ENCODE peak calls at places on chromosomes 12 and 14, in seven cellular contexts. W is mesendoderm, N is lower lobe of right lung, S is GM23338, U is tibial nerve, D is right atrium auricular region, E is HCT116. R is an unnamed sample.

GRCh38 chr12:132545955-132546354 is 56.0 kb downstream of the FBRSL1 start:
- DNase-seq in W (no peak), N (no peak), S (no peak), U (no peak), D (no peak), E (no peak), R (no peak)

GRCh38 chr12:48017496-48017895 is 13.2 kb upstream of the COL2A1 start:
- DNase-seq in W (no peak), N (no peak), S (no peak), U (no peak), D (no peak), E (no peak), R (no peak)

GRCh38 chr12:124588689-124589318 is 21.4 kb upstream of the NCOR2 start:
- DNase-seq in W (no peak), N (no peak), S (no peak), U (peak), D (peak), E (no peak), R (no peak)

GRCh38 chr14:102584871-102585869 is 7.3 kb upstream of the RCOR1 start:
- DNase-seq in W (peak), N (peak), S (peak), U (no peak), D (no peak), E (no peak), R (no peak)

GRCh38 chr12:96120359-96121100 is 73.6 kb upstream of the ELK3 start:
- DNase-seq in W (peak), N (peak), S (peak), U (no peak), D (no peak), E (no peak), R (no peak)

GRCh38 chr14:22978873-22979671 is 3.3 kb downstream of the AJUBA start:
- DNase-seq in W (no peak), N (no peak), S (no peak), U (no peak), D (no peak), E (no peak), R (no peak)

GRCh38 chr14:102695172-102695569 is 82.1 kb upstream of the TRAF3 start:
- DNase-seq in W (peak), N (no peak), S (no peak), U (no peak), D (no peak), E (no peak), R (no peak)

GRCh38 chr14:101473045-101473729 is 88.1 kb upstream of the DIO3 start:
- DNase-seq in W (no peak), N (no peak), S (no peak), U (no peak), D (peak), E (no peak), R (no peak)

GRCh38 chr14:64994540-64994939 is 7.8 kb downstream of the FNTB start:
- DNase-seq in W (no peak), N (no peak), S (no peak), U (no peak), D (no peak), E (no peak), R (no peak)

GRCh38 chr12:122422769-122423257 is 344 bp upstream of the CLIP1 start:
- DNase-seq in W (peak), N (peak), S (peak), U (no peak), D (peak), E (no peak), R (no peak)

GRCh38 chr14:100028990-100029677 is 36.1 kb upstream of the EVL start:
- DNase-seq in W (no peak), N (no peak), S (peak), U (no peak), D (no peak), E (no peak), R (no peak)

GRCh38 chr12:30098677-30099076 is 314.9 kb upstream of the TMTC1 start:
- DNase-seq in W (peak), N (no peak), S (peak), U (no peak), D (no peak), E (no peak), R (no peak)

GRCh38 chr12:1318327-1319031 is 275.9 kb downstream of the FBXL14 start:
- DNase-seq in W (peak), N (no peak), S (peak), U (no peak), D (no peak), E (no peak), R (peak)

GRCh38 chr14:33229269-33229924 is 290.7 kb downstream of the NPAS3 start:
- DNase-seq in W (no peak), N (no peak), S (no peak), U (no peak), D (no peak), E (no peak), R (no peak)

GRCh38 chr12:57545809-57546437 is 1.1 kb downstream of the DCTN2 start:
- DNase-seq in W (peak), N (no peak), S (peak), U (no peak), D (no peak), E (no peak), R (no peak)

GRCh38 chr14:103028161-103028767 is 29.1 kb downstream of the CDC42BPB start:
- DNase-seq in W (no peak), N (no peak), S (no peak), U (no peak), D (no peak), E (no peak), R (no peak)

GRCh38 chr14:31286456-31287293 is 79.1 kb upstream of the HECTD1 start:
- DNase-seq in W (peak), N (no peak), S (peak), U (no peak), D (no peak), E (peak), R (no peak)

GRCh38 chr12:105256921-105257320 is 20.9 kb upstream of the APPL2 start:
- DNase-seq in W (no peak), N (no peak), S (no peak), U (no peak), D (no peak), E (no peak), R (no peak)

GRCh38 chr12:94152292-94153083 is 4.1 kb downstream of the PLXNC1 start:
- DNase-seq in W (no peak), N (no peak), S (no peak), U (no peak), D (no peak), E (no peak), R (no peak)

GRCh38 chr14:79279645-79280399 is 931.5 kb downstream of the DIO2 start:
- DNase-seq in W (peak), N (peak), S (peak), U (no peak), D (no peak), E (no peak), R (no peak)
- H3K4me3 ChIP-seq in W (peak), N (peak), S (peak), U (peak), D (peak), E (no peak), R (peak)

GRCh38 chr12:3752741-3753486 is at the start of gene CRACR2A:
- DNase-seq in W (peak), N (peak), S (peak), U (peak), D (no peak), E (peak), R (no peak)
- H3K27ac ChIP-seq in W (no peak), N (peak), S (no peak), U (peak), D (peak), E (peak), R (no peak)

GRCh38 chr12:6204533-6205143 is 4.4 kb downstream of the CD9 start:
- DNase-seq in W (no peak), N (no peak), S (no peak), U (no peak), D (no peak), E (no peak), R (no peak)
- H3K4me3 ChIP-seq in W (no peak), N (no peak), S (peak), U (peak), D (peak), E (no peak), R (no peak)

GRCh38 chr14:54170301-54170700 is 213.7 kb upstream of the BMP4 start:
- DNase-seq in W (no peak), N (no peak), S (no peak), U (no peak), D (no peak), E (no peak), R (no peak)
- H3K27ac ChIP-seq in W (no peak), N (no peak), S (no peak), U (peak), D (peak), E (peak), R (no peak)

GRCh38 chr12:49636574-49636973 is 13.2 kb downstream of the PRPF40B start:
- DNase-seq in W (no peak), N (no peak), S (no peak), U (no peak), D (no peak), E (no peak), R (no peak)

GRCh38 chr12:49637401-49637800 is 14.0 kb downstream of the PRPF40B start:
- DNase-seq in W (peak), N (no peak), S (peak), U (no peak), D (no peak), E (no peak), R (no peak)

GRCh38 chr12:49635656-49636055 is 12.3 kb downstream of the PRPF40B start:
- DNase-seq in W (no peak), N (no peak), S (no peak), U (no peak), D (no peak), E (no peak), R (no peak)

GRCh38 chr12:49635036-49635435 is 11.7 kb downstream of the PRPF40B start:
- DNase-seq in W (no peak), N (no peak), S (no peak), U (no peak), D (no peak), E (no peak), R (no peak)

DNA sequence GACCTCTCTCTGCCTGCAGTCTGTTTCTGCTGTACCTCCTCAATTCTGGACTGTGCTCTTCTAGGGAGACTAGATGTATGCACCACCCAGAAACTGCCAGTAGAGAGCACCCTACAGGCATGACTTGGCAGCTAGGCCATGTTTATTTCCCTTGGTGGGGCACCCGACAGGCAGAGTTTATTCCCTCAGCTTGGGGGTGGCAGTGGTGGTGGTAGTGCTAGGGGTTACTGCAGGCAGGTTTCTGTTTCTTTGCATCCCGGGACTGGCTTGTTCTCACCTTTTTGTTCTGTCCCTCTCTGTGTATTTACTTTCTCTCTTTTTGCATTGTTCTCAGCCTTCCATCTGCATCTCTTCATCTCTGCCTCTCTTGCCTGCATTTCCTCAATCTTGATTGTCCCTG is 13.6 kb downstream of the PRPF40B start:
- DNase-seq in W (peak), N (no peak), S (peak), U (no peak), D (no peak), E (peak), R (peak)
- H3K4me3 ChIP-seq in W (no peak), N (no peak), S (peak), U (no peak), D (no peak), E (no peak), R (no peak)

GRCh38 chr14:104624939-104625338 is 20.4 kb upstream of the TMEM179 start:
- DNase-seq in W (no peak), N (no peak), S (no peak), U (no peak), D (no peak), E (no peak), R (no peak)
- H3K27ac ChIP-seq in W (no peak), N (no peak), S (no peak), U (no peak), D (no peak), E (no peak), R (no peak)

R was measured in SK-N-MC.